ENCODE peak calls at places on chromosome 20, in five cellular contexts. N, C, I, K and P are unnamed samples.

GRCh38 chr20:1802385-1803215 is 92.6 kb upstream of the SIRPA start:
- DNase-seq in N (peak), C (peak), I (peak), K (peak), P (peak)

GRCh38 chr20:59671661-59672471 is 67.5 kb downstream of the PHACTR3 start:
- DNase-seq in N (no peak), C (no peak), I (no peak), K (no peak), P (no peak)

GRCh38 chr20:13771853-13772453 is 12.8 kb downstream of the ESF1 start:
- DNase-seq in N (no peak), C (peak), I (no peak), K (peak), P (no peak)

GRCh38 chr20:23049201-23049932 is at the start of gene THBD:
- DNase-seq in N (peak), C (peak), I (no peak), K (peak), P (no peak)

GRCh38 chr20:17699931-17700351 is at the start of gene BANF2:
- DNase-seq in N (no peak), C (no peak), I (no peak), K (no peak), P (no peak)

GRCh38 chr20:62197321-62197720 is 14.5 kb downstream of the MTG2 start:
- DNase-seq in N (no peak), C (no peak), I (no peak), K (no peak), P (no peak)

GRCh38 chr20:3595541-3595940 is 67.7 kb downstream of the GFRA4 start:
- DNase-seq in N (no peak), C (no peak), I (no peak), K (no peak), P (no peak)

GRCh38 chr20:51884561-51884960 is 82.2 kb upstream of the SALL4 start:
- DNase-seq in N (no peak), C (peak), I (no peak), K (no peak), P (no peak)

GRCh38 chr20:40781340-40781916 is 92.4 kb upstream of the MAFB start:
- DNase-seq in N (no peak), C (no peak), I (no peak), K (peak), P (no peak)

GRCh38 chr20:39993737-39994136 is 695.3 kb downstream of the MAFB start:
- DNase-seq in N (peak), C (no peak), I (no peak), K (no peak), P (no peak)

GRCh38 chr20:44069203-44069931 is 117.6 kb downstream of the JPH2 start:
- DNase-seq in N (no peak), C (no peak), I (peak), K (peak), P (peak)

DNA sequence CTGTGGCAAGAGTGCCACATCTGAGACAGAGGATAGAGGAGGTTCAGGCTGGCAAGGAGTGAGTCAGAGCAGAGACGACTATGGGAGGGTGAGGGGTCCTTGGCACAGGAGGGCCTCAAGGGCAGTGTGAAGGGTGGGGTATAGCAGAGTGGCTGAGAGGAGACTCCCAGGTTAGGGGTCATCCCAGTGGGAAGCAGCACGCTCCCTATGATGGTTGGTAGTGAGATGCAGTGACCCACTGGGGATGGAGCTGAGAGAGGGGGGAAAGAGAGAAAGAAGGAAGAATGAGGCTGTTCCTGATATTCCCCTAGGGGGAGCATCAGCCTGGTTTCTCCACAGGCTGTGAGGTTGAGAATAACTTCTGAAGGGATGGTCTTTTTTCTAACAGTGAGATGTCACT is 97.4 kb downstream of the INSM1 start:
- DNase-seq in N (no peak), C (no peak), I (no peak), K (peak), P (no peak)
- TF ChIP-seq CTCF in N (no peak), C (peak), I (no peak), K (peak), P (peak)

DNA sequence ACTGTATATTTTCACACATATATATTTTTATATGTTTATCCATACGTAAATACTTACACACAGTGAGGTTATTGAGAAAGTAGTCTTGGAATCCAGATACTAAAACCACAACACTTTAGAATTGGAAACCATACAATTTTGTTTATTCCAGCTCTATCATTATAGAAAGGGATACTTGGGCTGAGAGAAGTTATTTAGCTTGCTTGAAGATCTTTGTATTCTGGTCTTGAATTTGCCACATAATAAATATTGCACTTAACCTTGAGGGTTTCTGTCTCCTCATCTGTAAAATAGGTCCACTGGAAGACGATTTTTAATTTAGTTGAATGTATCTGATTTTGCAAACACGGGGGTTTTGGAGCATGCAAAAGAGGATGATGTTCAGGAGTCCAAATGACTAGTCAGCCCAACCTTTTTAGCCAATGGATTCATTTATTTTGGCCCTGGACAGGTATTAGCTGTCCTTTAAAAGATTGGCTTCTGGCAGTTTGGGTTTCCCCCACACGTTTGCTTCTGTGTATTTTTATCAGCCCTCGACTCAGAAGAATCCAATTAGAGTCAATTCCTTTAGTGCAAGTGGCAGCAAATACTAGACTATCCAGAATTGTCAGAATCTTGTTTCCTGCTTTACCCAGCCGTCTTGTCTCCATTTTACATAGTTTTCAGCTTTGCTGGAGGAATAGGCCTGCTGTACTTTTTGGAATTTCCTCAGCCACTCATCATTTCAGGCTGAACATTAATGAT is 62.4 kb upstream of the ZNF217 start:
- DNase-seq in N (no peak), C (peak), I (no peak), K (no peak), P (peak)
- H3K4me3 ChIP-seq in N (no peak), C (no peak), I (no peak), K (no peak), P (peak)

GRCh38 chr20:14948416-14948815 is 611.0 kb upstream of the FLRT3 start:
- DNase-seq in N (no peak), C (no peak), I (no peak), K (no peak), P (peak)
- TF ChIP-seq CTCF in N (no peak), C (no peak), I (no peak), K (no peak), P (no peak)

GRCh38 chr20:37202267-37202943 is 23.1 kb upstream of the MROH8 start:
- DNase-seq in N (no peak), C (peak), I (peak), K (peak), P (peak)

GRCh38 chr20:37200926-37201826 is 21.8 kb upstream of the MROH8 start:
- DNase-seq in N (no peak), C (no peak), I (no peak), K (no peak), P (no peak)

GRCh38 chr20:37204056-37204455 is 24.7 kb upstream of the MROH8 start:
- DNase-seq in N (no peak), C (no peak), I (no peak), K (no peak), P (no peak)

GRCh38 chr20:37200376-37200775 is 21.0 kb upstream of the MROH8 start:
- DNase-seq in N (no peak), C (no peak), I (no peak), K (no peak), P (no peak)

DNA sequence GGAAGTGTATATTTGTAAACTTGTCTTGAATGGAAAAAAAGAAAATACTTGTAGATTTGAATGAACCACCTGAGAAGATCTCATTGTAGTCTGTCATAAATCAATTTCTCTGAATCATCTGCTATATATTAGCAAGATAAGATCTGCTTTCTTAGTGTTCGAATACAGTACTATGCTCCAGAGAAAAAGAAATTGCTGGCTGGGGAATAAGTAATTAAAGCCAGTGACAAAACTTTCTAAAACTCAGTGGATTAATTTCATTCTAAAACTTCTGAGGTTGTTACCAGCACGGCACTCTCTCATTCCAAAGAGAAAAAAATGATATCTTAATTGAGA is 22.4 kb upstream of the MROH8 start:
- DNase-seq in N (no peak), C (no peak), I (no peak), K (no peak), P (no peak)
- H3K4me3 ChIP-seq in N (no peak), C (no peak), I (no peak), K (no peak), P (no peak)

GRCh38 chr20:29687438-29687837 is 1570.0 kb upstream of the DEFB115 start:
- DNase-seq in N (no peak), C (no peak), I (no peak), K (no peak), P (no peak)
- TF ChIP-seq CTCF in N (no peak), C (no peak), I (no peak), K (no peak), P (no peak)

DNA sequence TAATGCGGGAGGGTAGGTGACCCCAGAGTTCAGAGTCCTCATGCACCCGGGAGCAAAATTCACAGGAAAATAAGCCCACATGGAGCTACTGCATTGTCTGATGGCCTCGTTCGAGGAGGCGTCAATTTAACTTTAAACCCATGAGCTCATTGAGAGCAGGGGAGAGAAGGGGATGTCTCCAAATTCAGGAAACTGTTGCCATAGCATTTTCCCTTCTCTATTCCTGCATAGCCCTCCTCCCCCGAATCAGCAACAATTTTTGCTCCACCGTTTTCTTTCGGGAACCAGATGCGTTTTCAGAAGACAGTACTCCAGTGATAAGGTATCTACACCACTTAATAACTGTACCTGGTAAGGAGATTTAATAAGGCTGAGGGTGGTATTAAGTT is 324 bp upstream of the LAMP5 start:
- DNase-seq in N (no peak), C (no peak), I (no peak), K (no peak), P (no peak)
- H3K4me3 ChIP-seq in N (no peak), C (no peak), I (no peak), K (no peak), P (no peak)